ENCODE peak calls at places on chromosome 16, in six cellular contexts. One of them, this sample, is unnamed.

GRCh38 chr16:85615014-85615851 is 2.1 kb downstream of the GSE1 start:
- DNase-seq in NCI-H748 treated with DMSO at 0.1 percent for 48 hours: no peak
- DNase-seq in RPMI7951: no peak
- DNase-seq in erythroblast: peak
- DNase-seq in activated naive CD8-positive, alpha-beta T cell treated with anti-CD3 and anti-CD28 coated beads for 36 hours: peak
- DNase-seq in gastrocnemius medialis: peak
- DNase-seq in this sample: no peak

GRCh38 chr16:84560269-84560668 is 55.8 kb upstream of the MEAK7 start:
- DNase-seq in RPMI7951: no peak
- DNase-seq in gastrocnemius medialis: no peak
- DNase-seq in erythroblast: no peak
- DNase-seq in activated naive CD8-positive, alpha-beta T cell treated with anti-CD3 and anti-CD28 coated beads for 36 hours: no peak
- DNase-seq in NCI-H748 treated with DMSO at 0.1 percent for 48 hours: no peak
- DNase-seq in this sample: no peak

GRCh38 chr16:88622866-88623265 is 15.5 kb upstream of the IL17C start:
- DNase-seq in activated naive CD8-positive, alpha-beta T cell treated with anti-CD3 and anti-CD28 coated beads for 36 hours: no peak
- DNase-seq in RPMI7951: no peak
- DNase-seq in NCI-H748 treated with DMSO at 0.1 percent for 48 hours: no peak
- DNase-seq in gastrocnemius medialis: no peak
- DNase-seq in erythroblast: no peak
- DNase-seq in this sample: no peak

GRCh38 chr16:67663151-67663876 is 2.6 kb downstream of the PARD6A start:
- DNase-seq in activated naive CD8-positive, alpha-beta T cell treated with anti-CD3 and anti-CD28 coated beads for 36 hours: peak
- DNase-seq in erythroblast: peak
- DNase-seq in NCI-H748 treated with DMSO at 0.1 percent for 48 hours: no peak
- DNase-seq in RPMI7951: no peak
- DNase-seq in gastrocnemius medialis: no peak
- DNase-seq in this sample: no peak

GRCh38 chr16:68332411-68333121 is 21.7 kb downstream of the PRMT7 start:
- DNase-seq in activated naive CD8-positive, alpha-beta T cell treated with anti-CD3 and anti-CD28 coated beads for 36 hours: no peak
- DNase-seq in RPMI7951: no peak
- DNase-seq in gastrocnemius medialis: peak
- DNase-seq in NCI-H748 treated with DMSO at 0.1 percent for 48 hours: no peak
- DNase-seq in erythroblast: no peak
- DNase-seq in this sample: no peak

GRCh38 chr16:84680165-84680842 is 19.5 kb upstream of the USP10 start:
- DNase-seq in erythroblast: no peak
- DNase-seq in NCI-H748 treated with DMSO at 0.1 percent for 48 hours: no peak
- DNase-seq in activated naive CD8-positive, alpha-beta T cell treated with anti-CD3 and anti-CD28 coated beads for 36 hours: no peak
- DNase-seq in gastrocnemius medialis: no peak
- DNase-seq in RPMI7951: no peak
- DNase-seq in this sample: no peak

GRCh38 chr16:531494-532125 is 4.1 kb downstream of the CAPN15 start:
- DNase-seq in activated naive CD8-positive, alpha-beta T cell treated with anti-CD3 and anti-CD28 coated beads for 36 hours: no peak
- DNase-seq in erythroblast: no peak
- DNase-seq in gastrocnemius medialis: peak
- DNase-seq in NCI-H748 treated with DMSO at 0.1 percent for 48 hours: no peak
- DNase-seq in RPMI7951: no peak
- DNase-seq in this sample: no peak

GRCh38 chr16:53754938-53755910 is 51.3 kb downstream of the FTO start:
- DNase-seq in gastrocnemius medialis: peak
- DNase-seq in RPMI7951: peak
- DNase-seq in NCI-H748 treated with DMSO at 0.1 percent for 48 hours: peak
- DNase-seq in activated naive CD8-positive, alpha-beta T cell treated with anti-CD3 and anti-CD28 coated beads for 36 hours: no peak
- DNase-seq in erythroblast: no peak
- DNase-seq in this sample: peak

GRCh38 chr16:457732-458400 is 32.4 kb downstream of the RAB11FIP3 start:
- DNase-seq in erythroblast: no peak
- DNase-seq in RPMI7951: no peak
- DNase-seq in NCI-H748 treated with DMSO at 0.1 percent for 48 hours: no peak
- DNase-seq in activated naive CD8-positive, alpha-beta T cell treated with anti-CD3 and anti-CD28 coated beads for 36 hours: no peak
- DNase-seq in gastrocnemius medialis: no peak
- DNase-seq in this sample: no peak

GRCh38 chr16:89565256-89565505 is 4.7 kb downstream of the RPL13 start:
- DNase-seq in erythroblast: no peak
- DNase-seq in NCI-H748 treated with DMSO at 0.1 percent for 48 hours: no peak
- DNase-seq in activated naive CD8-positive, alpha-beta T cell treated with anti-CD3 and anti-CD28 coated beads for 36 hours: no peak
- DNase-seq in RPMI7951: no peak
- DNase-seq in gastrocnemius medialis: no peak
- DNase-seq in this sample: no peak

GRCh38 chr16:85306071-85306792 is 194.0 kb upstream of the CIBAR2 start:
- DNase-seq in gastrocnemius medialis: peak
- DNase-seq in NCI-H748 treated with DMSO at 0.1 percent for 48 hours: no peak
- DNase-seq in RPMI7951: no peak
- DNase-seq in activated naive CD8-positive, alpha-beta T cell treated with anti-CD3 and anti-CD28 coated beads for 36 hours: peak
- DNase-seq in erythroblast: peak
- DNase-seq in this sample: peak

GRCh38 chr16:56428087-56428486 is 2.7 kb upstream of the AMFR start:
- DNase-seq in RPMI7951: no peak
- DNase-seq in erythroblast: no peak
- DNase-seq in NCI-H748 treated with DMSO at 0.1 percent for 48 hours: no peak
- DNase-seq in activated naive CD8-positive, alpha-beta T cell treated with anti-CD3 and anti-CD28 coated beads for 36 hours: no peak
- DNase-seq in gastrocnemius medialis: no peak
- DNase-seq in this sample: no peak

GRCh38 chr16:30356401-30357084 is 1.4 kb upstream of the CD2BP2 start:
- DNase-seq in activated naive CD8-positive, alpha-beta T cell treated with anti-CD3 and anti-CD28 coated beads for 36 hours: no peak
- DNase-seq in erythroblast: no peak
- DNase-seq in gastrocnemius medialis: no peak
- DNase-seq in RPMI7951: peak
- DNase-seq in NCI-H748 treated with DMSO at 0.1 percent for 48 hours: no peak
- DNase-seq in this sample: peak

GRCh38 chr16:4271176-4272113 is 1.4 kb downstream of the TFAP4 start:
- DNase-seq in RPMI7951: peak
- DNase-seq in erythroblast: peak
- DNase-seq in NCI-H748 treated with DMSO at 0.1 percent for 48 hours: peak
- DNase-seq in activated naive CD8-positive, alpha-beta T cell treated with anti-CD3 and anti-CD28 coated beads for 36 hours: peak
- DNase-seq in gastrocnemius medialis: peak
- DNase-seq in this sample: peak

This sample was measured in SHP77 treated with DMSO at 0.1 percent for 48 hours.